ENCODE peak calls at places on chromosomes 13 and 19, in seven cellular contexts. Z is midbrain, S is heart left ventricle, I is left colon, B is T-helper 17 cell, D is H9, X is ovary. H is an unnamed sample.

GRCh38 chr19:35254341-35255297 is 5.8 kb downstream of the LSR start:
- DNase-seq in Z (no peak), S (no peak), I (no peak), B (no peak), D (no peak), X (no peak), H (no peak)

GRCh38 chr13:104869501-104869900 is 1666.0 kb downstream of the EFNB2 start:
- DNase-seq in Z (no peak), S (no peak), I (no peak), B (no peak), D (no peak), X (no peak), H (no peak)

GRCh38 chr13:93230466-93230865 is 3.9 kb downstream of the GPC6 start:
- DNase-seq in Z (no peak), S (no peak), I (no peak), B (no peak), D (no peak), X (no peak), H (no peak)

GRCh38 chr13:104984296-104984818 is 1551.1 kb downstream of the EFNB2 start:
- DNase-seq in Z (peak; percentile 19), S (peak; percentile 50), I (no peak), B (no peak), D (no peak), X (no peak), H (peak; percentile 2)

GRCh38 chr19:36898422-36898821 is 17.7 kb downstream of the ZNF829 start:
- DNase-seq in Z (no peak), S (no peak), I (no peak), B (no peak), D (no peak), X (no peak), H (no peak)

GRCh38 chr13:25688524-25688923 is 316.8 kb downstream of the ATP8A2 start:
- DNase-seq in Z (no peak), S (no peak), I (no peak), B (no peak), D (no peak), X (no peak), H (no peak)

GRCh38 chr13:51793570-51794273 is 10.2 kb downstream of the DHRS12 start:
- DNase-seq in Z (no peak), S (no peak), I (no peak), B (no peak), D (no peak), X (no peak), H (no peak)

GRCh38 chr13:108919036-108919907 is 289.9 kb downstream of the MYO16 start:
- DNase-seq in Z (no peak), S (no peak), I (no peak), B (no peak), D (no peak), X (no peak), H (no peak)

GRCh38 chr13:112837371-112838037 is 131.5 kb upstream of the MCF2L start:
- DNase-seq in Z (no peak), S (peak; percentile 43), I (no peak), B (no peak), D (no peak), X (no peak), H (no peak)

GRCh38 chr19:49637865-49638350 is 2.0 kb downstream of the RRAS start:
- DNase-seq in Z (no peak), S (peak; percentile 92), I (peak; percentile 95), B (no peak), D (peak; percentile 86), X (peak; percentile 75), H (no peak)

GRCh38 chr13:90104764-90105163 is 1242.7 kb upstream of the MIR17HG start:
- DNase-seq in Z (no peak), S (no peak), I (no peak), B (no peak), D (no peak), X (no peak), H (no peak)

GRCh38 chr13:75447493-75447892 is 34.5 kb downstream of the TBC1D4 start:
- DNase-seq in Z (no peak), S (no peak), I (no peak), B (no peak), D (no peak), X (no peak), H (no peak)